ENCODE peak calls at places on chromosome 22, in four cellular contexts. M, T, W and S are unnamed samples.

GRCh38 chr22:48632641-48633246 is 1194.9 kb downstream of the BRD1 start:
- DNase-seq in W (no peak), M (no peak), T (no peak), S (no peak)

GRCh38 chr22:40193429-40194421 is 16.0 kb downstream of the TNRC6B start:
- DNase-seq in M (peak), T (no peak), W (peak), S (no peak)

GRCh38 chr22:45844949-45845613 is 131.9 kb downstream of the WNT7B start:
- DNase-seq in T (no peak), M (no peak), W (peak), S (no peak)

GRCh38 chr22:44797181-44797720 is 44.9 kb downstream of the ARHGAP8 start:
- DNase-seq in T (no peak), W (no peak), M (no peak), S (no peak)

GRCh38 chr22:19704355-19705015 is 9.8 kb upstream of the SEPTIN5 start:
- DNase-seq in W (no peak), T (no peak), M (no peak), S (no peak)

GRCh38 chr22:28948404-28948803 is 65.0 kb downstream of the ZNRF3 start:
- DNase-seq in T (no peak), W (no peak), M (no peak), S (no peak)

GRCh38 chr22:46584081-46584903 is 35.9 kb upstream of the GRAMD4 start:
- DNase-seq in M (no peak), T (peak), W (peak), S (no peak)

GRCh38 chr22:45548991-45549736 is 46.5 kb downstream of the FBLN1 start:
- DNase-seq in W (peak), M (peak), T (peak), S (peak)

GRCh38 chr22:37455896-37456295 is 28.6 kb upstream of the ELFN2 start:
- DNase-seq in M (no peak), W (no peak), T (no peak), S (no peak)

GRCh38 chr22:47152938-47153337 is 390.5 kb downstream of the TBC1D22A start:
- DNase-seq in W (no peak), M (no peak), T (no peak), S (no peak)

GRCh38 chr22:19857382-19857781 is 2.7 kb upstream of the GNB1L start:
- DNase-seq in M (no peak), T (no peak), W (no peak), S (no peak)

GRCh38 chr22:44648085-44648820 is 53.8 kb upstream of the PRR5 start:
- DNase-seq in M (no peak), W (peak), T (peak), S (no peak)

GRCh38 chr22:44712156-44712555 is 10.2 kb downstream of the PRR5 start:
- DNase-seq in M (no peak), W (no peak), T (no peak), S (no peak)

GRCh38 chr22:48199667-48200066 is 1437.2 kb downstream of the TBC1D22A start:
- DNase-seq in M (no peak), W (no peak), T (no peak), S (no peak)

GRCh38 chr22:41929158-41929896 is 2.7 kb upstream of the TNFRSF13C start:
- DNase-seq in T (no peak), W (no peak), M (no peak), S (no peak)

GRCh38 chr22:22877523-22878210 is 9.9 kb upstream of the IGLL5 start:
- DNase-seq in T (peak), M (no peak), W (peak), S (no peak)

GRCh38 chr22:17007257-17007656 is 765 bp downstream of the GAB4 start:
- DNase-seq in T (no peak), W (no peak), M (no peak), S (no peak)

GRCh38 chr22:19844423-19845368 is 10.0 kb downstream of the GNB1L start:
- DNase-seq in T (peak), W (peak), M (no peak), S (peak)

GRCh38 chr22:23405366-23405851 is 174.7 kb downstream of the IGLL1 start:
- DNase-seq in W (no peak), T (no peak), M (no peak), S (no peak)

GRCh38 chr22:20586403-20586745 is 79.0 kb downstream of the MED15 start:
- DNase-seq in W (no peak), M (no peak), T (no peak), S (no peak)

GRCh38 chr22:50190182-50190951 is 4.7 kb downstream of the TRABD start:
- DNase-seq in M (peak), W (peak), T (peak), S (peak)

GRCh38 chr22:39617342-39617741 is 46.8 kb downstream of the CACNA1I start:
- DNase-seq in W (no peak), M (no peak), T (no peak), S (no peak)

GRCh38 chr22:17997456-17997855 is 26.9 kb downstream of the MICAL3 start:
- DNase-seq in W (peak), M (no peak), T (no peak), S (no peak)

GRCh38 chr22:44279059-44279340 is 33.8 kb downstream of the SHISAL1 start:
- DNase-seq in T (no peak), W (no peak), M (no peak), S (no peak)

GRCh38 chr22:17828502-17829080 is 54.3 kb upstream of the BID start:
- DNase-seq in T (peak), W (no peak), M (no peak), S (no peak)

GRCh38 chr22:22720201-22720723 is 75.8 kb downstream of the GGTLC2 start:
- DNase-seq in M (no peak), T (no peak), W (peak), S (peak)

GRCh38 chr22:47032091-47032943 is 269.9 kb downstream of the TBC1D22A start:
- DNase-seq in W (no peak), M (no peak), T (peak), S (no peak)

GRCh38 chr22:31192513-31192912 is 19.6 kb upstream of the LIMK2 start:
- DNase-seq in T (no peak), M (no peak), W (peak), S (no peak)

GRCh38 chr22:50305658-50306566 is 1.5 kb downstream of the PLXNB2 start:
- DNase-seq in M (peak), W (peak), T (peak), S (peak)

GRCh38 chr22:27537481-27537891 is 264.1 kb downstream of the MN1 start:
- DNase-seq in W (no peak), M (no peak), T (peak), S (no peak)

GRCh38 chr22:17446704-17447103 is 77.4 kb downstream of the CECR2 start:
- DNase-seq in M (no peak), W (no peak), T (no peak), S (no peak)

GRCh38 chr22:20204821-20205220 is 54.0 kb upstream of the CCDC188 start:
- DNase-seq in M (peak), W (no peak), T (no peak), S (no peak)

GRCh38 chr22:47392729-47393128 is 630.3 kb downstream of the TBC1D22A start:
- DNase-seq in M (no peak), W (no peak), T (no peak), S (peak)

GRCh38 chr22:27419473-27419872 is 382.1 kb downstream of the MN1 start:
- DNase-seq in M (no peak), T (no peak), W (no peak), S (no peak)

GRCh38 chr22:30287626-30288413 is 1.5 kb downstream of the CASTOR1 start:
- DNase-seq in W (peak), T (peak), M (peak), S (peak)

GRCh38 chr22:17547995-17548755 is 15.1 kb upstream of the SLC25A18 start:
- DNase-seq in T (no peak), W (no peak), M (no peak), S (no peak)

GRCh38 chr22:41699264-41700104 is at the start of gene MEI1:
- DNase-seq in T (peak), M (no peak), W (peak), S (peak)

GRCh38 chr22:44837481-44837880 is 85.1 kb downstream of the ARHGAP8 start:
- DNase-seq in T (no peak), W (no peak), M (no peak), S (no peak)

GRCh38 chr22:49735411-49736311 is 92.0 kb downstream of the BRD1 start:
- DNase-seq in W (peak), T (no peak), M (peak), S (no peak)